ENCODE peak calls at places on chromosome 19, in six cellular contexts. D is retina; I is A549; T is NCI-H2029; U is hypothalamus; N is effector memory CD8-positive, alpha-beta T cell. C is an unnamed sample.
A peak's percentile ranks its signal among the peaks of the same experiment; 100 is the strongest.

GRCh38 chr19:49573009-49573408 is 7.3 kb downstream of the NOSIP start:
- DNase-seq in D (no peak), I (no peak), U (no peak), T (no peak), N (no peak), C (no peak)

GRCh38 chr19:1855828-1856255 is 7.5 kb downstream of the KLF16 start:
- DNase-seq in I (no peak), U (no peak), T (no peak), N (no peak), D (peak; percentile 75), C (no peak)

GRCh38 chr19:32896516-32897214 is 27.1 kb upstream of the SLC7A9 start:
- DNase-seq in D (no peak), U (no peak), N (no peak), T (no peak), I (no peak), C (no peak)

GRCh38 chr19:33535176-33535575 is 13.6 kb upstream of the PEPD start:
- DNase-seq in U (no peak), T (no peak), D (no peak), I (no peak), N (no peak), C (no peak)

GRCh38 chr19:46618670-46619231 is 6.1 kb downstream of the PTGIR start:
- DNase-seq in U (no peak), N (no peak), I (no peak), D (no peak), T (peak; percentile 86), C (no peak)

GRCh38 chr19:29858000-29858596 is 46.3 kb downstream of the CCNE1 start:
- DNase-seq in U (no peak), D (peak; percentile 34), N (no peak), I (peak; percentile 63), T (no peak), C (peak; percentile 46)

GRCh38 chr19:9161427-9161826 is 17.4 kb upstream of the OR7D2 start:
- DNase-seq in U (no peak), T (no peak), D (no peak), N (no peak), I (no peak), C (no peak)

GRCh38 chr19:39398297-39398864 is 7.2 kb downstream of the MED29 start:
- DNase-seq in T (no peak), N (peak; percentile 42), D (no peak), I (peak; percentile 92), U (peak; percentile 10), C (no peak)

GRCh38 chr19:51016798-51017683 is 2.5 kb downstream of the KLK10 start:
- DNase-seq in T (peak; percentile 65), I (peak; percentile 87), U (peak; percentile 8), N (no peak), D (peak; percentile 80), C (peak; percentile 84)

GRCh38 chr19:32287811-32288227 is 57.6 kb upstream of the ZNF507 start:
- DNase-seq in N (no peak), U (no peak), D (peak; percentile 57), I (peak; percentile 87), T (peak; percentile 5), C (peak; percentile 72)

GRCh38 chr19:54333586-54334298 is 5.2 kb downstream of the LILRA4 start:
- DNase-seq in N (no peak), U (no peak), D (no peak), I (no peak), T (no peak), C (no peak)

GRCh38 chr19:3357362-3357730 is 9.0 kb upstream of the NFIC start:
- DNase-seq in T (no peak), N (peak; percentile 53), I (no peak), U (no peak), D (no peak), C (no peak)

GRCh38 chr19:49699364-49699763 is 8.4 kb downstream of the CPT1C start:
- DNase-seq in U (no peak), N (no peak), T (no peak), D (no peak), I (no peak), C (no peak)

GRCh38 chr19:7832781-7833180 is 2.8 kb downstream of the EVI5L start:
- DNase-seq in D (no peak), I (no peak), T (no peak), U (no peak), N (no peak), C (no peak)

GRCh38 chr19:52270266-52270885 is 989 bp downstream of the ZNF766 start:
- DNase-seq in D (peak; percentile 56), U (no peak), N (no peak), I (peak; percentile 41), T (peak; percentile 42), C (peak; percentile 30)

GRCh38 chr19:1042689-1043511 is 3.0 kb downstream of the ABCA7 start:
- DNase-seq in I (peak; percentile 63), N (no peak), T (peak; percentile 69), D (no peak), U (no peak), C (no peak)

GRCh38 chr19:29528350-29528945 is 2.7 kb downstream of the VSTM2B start:
- DNase-seq in T (no peak), N (peak; percentile 37), U (peak; percentile 41), I (peak; percentile 90), D (peak; percentile 98), C (peak; percentile 92)